ENCODE peak calls at places on chromosomes 12 and 14, in nine cellular contexts. A is ovary, B is breast epithelium, I is Peyer's patch, D is IMR-90, Q is spleen, C is stomach, W is endothelial cell of umbilical vein, Z is heart left ventricle. V is an unnamed sample. For H3K4me1, the result is how much of the 10 kb centered on the place peaks cover.

GRCh38 chr12:106081606-106082005 is 57.1 kb downstream of the NUAK1 start:
- DNase-seq in B (no peak), Z (no peak), A (no peak), D (peak), I (no peak), C (no peak), Q (no peak), W (no peak), V (no peak)

GRCh38 chr14:101184104-101184455 is 280.6 kb upstream of the RTL1 start:
- DNase-seq in D (no peak), I (peak), C (peak), Q (peak), A (no peak), Z (no peak), W (no peak), B (no peak), V (no peak)

GRCh38 chr14:64958743-64959142 is 13.4 kb downstream of the RAB15 start:
- DNase-seq in C (no peak), D (no peak), A (no peak), I (no peak), Z (no peak), Q (no peak), B (no peak), W (no peak), V (no peak)

GRCh38 chr14:55516776-55517175 is 63.2 kb upstream of the KTN1 start:
- DNase-seq in Q (no peak), A (no peak), B (no peak), I (no peak), W (no peak), Z (no peak), C (no peak), D (no peak), V (no peak)

GRCh38 chr14:104134061-104134965 is 4.1 kb upstream of the KIF26A start:
- DNase-seq in A (peak), D (no peak), W (no peak), C (no peak), B (no peak), Q (peak), I (peak), Z (peak), V (peak)

GRCh38 chr12:107275530-107275929 is 182.2 kb upstream of the CRY1 start:
- DNase-seq in B (no peak), Z (no peak), Q (no peak), A (no peak), W (no peak), D (no peak), C (no peak), I (no peak), V (no peak)

GRCh38 chr12:14954269-14954668 is 7.1 kb downstream of the ARHGDIB start:
- DNase-seq in Q (no peak), C (no peak), Z (no peak), A (no peak), D (no peak), W (no peak), I (no peak), B (no peak), V (no peak)

GRCh38 chr14:25484194-25484593 is 434.2 kb upstream of the STXBP6 start:
- DNase-seq in C (no peak), W (no peak), Z (no peak), B (no peak), Q (no peak), I (no peak), D (no peak), A (no peak), V (no peak)

GRCh38 chr14:57870686-57871457 is 5.0 kb upstream of the SLC35F4 start:
- DNase-seq in I (no peak), Q (no peak), C (no peak), W (no peak), Z (no peak), D (no peak), B (no peak), A (no peak), V (peak)

GRCh38 chr14:55514819-55515470 is 65.1 kb upstream of the KTN1 start:
- DNase-seq in W (peak), Z (no peak), Q (no peak), B (no peak), C (no peak), A (no peak), D (peak), I (no peak), V (no peak)

GRCh38 chr12:143964-144649 is 69.8 kb downstream of the SLC6A12 start:
- DNase-seq in W (no peak), B (no peak), Z (no peak), A (no peak), D (no peak), C (peak), I (peak), Q (no peak), V (no peak)

GRCh38 chr12:4943067-4943937 is 33.6 kb downstream of the KCNA1 start:
- DNase-seq in I (no peak), A (no peak), C (no peak), B (no peak), W (no peak), Z (no peak), Q (no peak), D (no peak), V (no peak)

GRCh38 chr14:81221579-81222102 is 882 bp upstream of the GTF2A1 start:
- DNase-seq in I (no peak), B (no peak), W (no peak), Q (no peak), Z (no peak), D (peak), A (no peak), C (no peak), V (no peak)

GRCh38 chr12:53380104-53380796 is at the start of gene SP1:
- DNase-seq in A (peak), Q (peak), W (peak), C (peak), Z (peak), D (peak), I (peak), B (peak), V (peak)

GRCh38 chr12:50786498-50787231 is 22.8 kb downstream of the ATF1 start:
- DNase-seq in B (no peak), D (peak), Q (no peak), W (peak), A (no peak), I (no peak), C (no peak), Z (no peak), V (peak)

GRCh38 chr14:75986439-75986765 is 839 bp downstream of the IFT43 start:
- DNase-seq in I (no peak), D (no peak), B (no peak), Z (no peak), C (no peak), Q (no peak), A (no peak), W (peak), V (no peak)

GRCh38 chr14:75982724-75983358 is 1.0 kb upstream of the TGFB3 start:
- DNase-seq in A (peak), B (peak), D (peak), C (no peak), Z (peak), W (peak), I (no peak), Q (no peak), V (peak)

GRCh38 chr14:75984674-75985073 is 889 bp upstream of the IFT43 start:
- DNase-seq in C (no peak), D (no peak), B (no peak), A (no peak), Q (no peak), I (no peak), Z (no peak), W (no peak), V (no peak)

GRCh38 chr14:75987201-75987970 is 1.8 kb downstream of the IFT43 start:
- DNase-seq in Z (no peak), Q (no peak), D (no peak), I (no peak), W (peak), B (no peak), A (no peak), C (no peak), V (no peak)

GRCh38 chr14:75985618-75986438 is at the start of gene IFT43:
- DNase-seq in W (peak), Z (peak), I (peak), C (peak), A (peak), Q (peak), B (peak), D (peak), V (peak)
- TF ChIP-seq POLR2A in W (no peak), Z (no peak), I (no peak), C (no peak), A (peak), Q (no peak), B (no peak), D (no peak), V (no peak)

GRCh38 chr12:49057888-49058287 is 2.7 kb downstream of the KMT2D start:
- DNase-seq in A (no peak), Z (no peak), I (peak), C (no peak), W (peak), Q (no peak), B (no peak), D (no peak), V (no peak)
- H3K4me1 ChIP-seq in A (under half), Z (under half), I (under half), C (half or more), W (under half), Q (half or more), B (under half), D (under half), V (under half)

DNA sequence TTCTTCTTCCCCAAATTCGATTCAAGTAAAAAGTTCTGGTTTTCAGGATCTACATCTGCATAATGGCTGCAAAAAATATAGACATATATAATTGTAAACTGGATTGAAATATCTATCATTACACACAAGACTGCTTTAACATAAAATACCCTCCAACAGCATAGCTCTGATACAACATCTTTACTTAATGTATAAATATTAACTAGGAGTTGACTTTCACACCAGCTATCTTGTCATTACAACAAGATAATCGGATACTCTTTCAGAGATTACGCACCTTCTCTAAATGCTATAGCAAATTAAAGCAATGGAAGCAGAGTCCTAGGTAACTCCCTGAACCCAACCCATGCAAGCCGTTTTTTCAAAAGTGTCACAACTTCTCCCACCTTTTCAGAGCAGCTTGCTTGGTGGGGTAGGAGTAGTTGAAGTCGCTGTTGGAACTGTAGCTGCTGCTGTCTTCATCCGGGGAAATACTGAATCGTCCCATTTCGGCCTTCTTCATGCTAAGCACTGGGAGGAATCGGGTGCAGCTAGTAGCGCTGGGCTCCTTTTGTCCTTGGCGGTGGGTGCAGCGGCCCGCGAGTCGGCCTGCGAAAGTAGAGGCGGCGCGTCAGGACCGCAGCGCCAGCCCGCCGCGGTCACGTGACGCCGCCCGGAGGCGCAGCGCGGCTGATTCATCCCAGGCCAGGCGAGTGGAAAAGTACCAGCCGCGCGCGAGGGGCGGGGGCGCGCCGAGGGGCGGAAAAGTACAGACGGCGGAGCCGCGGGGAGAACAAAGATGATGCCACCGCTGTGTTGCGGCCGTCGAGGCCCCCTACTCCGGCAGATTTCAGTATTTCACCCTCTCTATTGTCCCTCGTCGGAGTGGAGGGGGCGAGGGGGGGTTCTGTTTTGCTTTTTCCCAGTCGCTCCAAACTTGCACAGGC is 1.5 kb downstream of the SLC38A2 start:
- DNase-seq in Q (peak), C (peak), D (peak), A (peak), B (peak), W (peak), Z (peak), I (peak), V (peak)
- TF ChIP-seq POLR2A in Q (peak), C (peak), D (peak), A (peak), B (peak), W (peak), Z (peak), I (peak), V (peak)

DNA sequence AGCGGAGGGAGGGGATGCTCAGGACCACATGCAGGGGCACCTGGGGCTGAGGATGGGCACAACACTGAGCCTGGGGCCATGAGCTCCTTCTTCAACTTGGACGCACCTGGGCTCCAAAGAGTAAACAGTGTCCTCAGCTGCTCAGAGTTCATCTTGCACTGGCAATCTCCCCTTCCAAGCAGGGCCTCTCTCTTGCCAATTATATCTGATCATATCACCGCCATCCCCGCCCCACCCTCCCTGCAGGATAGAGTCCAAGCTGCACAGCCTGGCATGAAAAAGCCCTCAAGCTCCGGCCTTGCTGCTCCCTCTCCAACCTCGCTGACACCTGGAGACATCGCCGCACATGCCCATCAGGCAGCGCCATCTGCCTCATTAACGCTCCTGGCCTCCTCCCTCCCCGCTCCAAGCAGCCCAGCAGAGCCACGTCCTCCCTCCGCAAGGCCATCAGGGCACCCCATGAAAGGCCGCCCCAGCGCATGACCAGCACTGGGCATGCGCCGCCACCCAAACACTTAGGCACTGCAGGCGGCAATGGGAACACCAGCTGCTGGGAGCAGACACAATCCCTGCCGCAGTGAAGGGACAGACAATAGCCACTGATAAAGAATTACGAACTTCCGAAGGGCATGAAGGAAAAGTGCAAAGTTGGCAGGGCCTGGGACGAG is 88.8 kb downstream of the CHGA start:
- DNase-seq in A (no peak), D (no peak), Q (no peak), C (no peak), B (no peak), Z (no peak), W (no peak), I (peak), V (no peak)
- H3K4me1 ChIP-seq in A (under half), D (under half), Q (half or more), C (half or more), B (under half), Z (half or more), W (under half), I (under half), V (under half)

GRCh38 chr12:19158909-19159308 is 29.4 kb downstream of the PLEKHA5 start:
- DNase-seq in Z (no peak), I (no peak), W (no peak), C (no peak), D (peak), A (no peak), B (no peak), Q (no peak), V (no peak)
- TF ChIP-seq POLR2A in Z (no peak), I (no peak), W (no peak), C (no peak), D (no peak), A (no peak), B (no peak), Q (no peak), V (no peak)